ENCODE peak calls at places on chromosomes 11 and 22, in eight cellular contexts. One of them, this sample, is unnamed.

GRCh38 chr11:33670250-33671011 is 30.2 kb downstream of the C11orf91 start:
- DNase-seq in NCI-H2029: no peak
- DNase-seq in endothelial cell: no peak
- DNase-seq in OCI-LY7: no peak
- DNase-seq in NCI-H1694 treated with DMSO at 0.1 percent for 48 hours: no peak
- DNase-seq in NCI-H1092: no peak
- DNase-seq in left colon: no peak
- DNase-seq in brain microvascular endothelial cell: peak; percentile 72
- DNase-seq in this sample: peak; percentile 58

GRCh38 chr11:35141538-35141937 is 2.6 kb downstream of the CD44 start:
- DNase-seq in NCI-H2029: no peak
- DNase-seq in brain microvascular endothelial cell: no peak
- DNase-seq in left colon: peak; percentile 80
- DNase-seq in OCI-LY7: no peak
- DNase-seq in NCI-H1092: no peak
- DNase-seq in NCI-H1694 treated with DMSO at 0.1 percent for 48 hours: no peak
- DNase-seq in endothelial cell: no peak
- DNase-seq in this sample: no peak

GRCh38 chr22:38261478-38261803 is 11.4 kb downstream of the TMEM184B start:
- DNase-seq in NCI-H1092: no peak
- DNase-seq in NCI-H2029: no peak
- DNase-seq in OCI-LY7: no peak
- DNase-seq in left colon: no peak
- DNase-seq in brain microvascular endothelial cell: no peak
- DNase-seq in endothelial cell: no peak
- DNase-seq in NCI-H1694 treated with DMSO at 0.1 percent for 48 hours: no peak
- DNase-seq in this sample: no peak

GRCh38 chr11:9004310-9004945 is 627 bp upstream of the NRIP3 start:
- DNase-seq in NCI-H1694 treated with DMSO at 0.1 percent for 48 hours: no peak
- DNase-seq in NCI-H1092: peak; percentile 23
- DNase-seq in left colon: peak; percentile 25
- DNase-seq in endothelial cell: peak; percentile 22
- DNase-seq in brain microvascular endothelial cell: no peak
- DNase-seq in NCI-H2029: no peak
- DNase-seq in OCI-LY7: no peak
- DNase-seq in this sample: no peak

GRCh38 chr11:26188559-26188958 is 143.4 kb upstream of the ANO3 start:
- DNase-seq in brain microvascular endothelial cell: no peak
- DNase-seq in endothelial cell: no peak
- DNase-seq in OCI-LY7: no peak
- DNase-seq in left colon: no peak
- DNase-seq in NCI-H2029: no peak
- DNase-seq in NCI-H1694 treated with DMSO at 0.1 percent for 48 hours: no peak
- DNase-seq in NCI-H1092: no peak
- DNase-seq in this sample: no peak

GRCh38 chr11:122709042-122709760 is 53.7 kb downstream of the UBASH3B start:
- DNase-seq in endothelial cell: no peak
- DNase-seq in OCI-LY7: no peak
- DNase-seq in left colon: no peak
- DNase-seq in brain microvascular endothelial cell: peak; percentile 84
- DNase-seq in NCI-H1694 treated with DMSO at 0.1 percent for 48 hours: no peak
- DNase-seq in NCI-H1092: no peak
- DNase-seq in NCI-H2029: no peak
- DNase-seq in this sample: peak; percentile 78

GRCh38 chr11:8038811-8039529 is 42.0 kb upstream of the TUB start:
- DNase-seq in left colon: no peak
- DNase-seq in brain microvascular endothelial cell: no peak
- DNase-seq in NCI-H1694 treated with DMSO at 0.1 percent for 48 hours: no peak
- DNase-seq in NCI-H2029: no peak
- DNase-seq in OCI-LY7: no peak
- DNase-seq in NCI-H1092: no peak
- DNase-seq in endothelial cell: no peak
- DNase-seq in this sample: no peak

GRCh38 chr11:110000858-110001257 is 92.3 kb upstream of the ZC3H12C start:
- DNase-seq in NCI-H2029: no peak
- DNase-seq in endothelial cell: no peak
- DNase-seq in NCI-H1092: no peak
- DNase-seq in left colon: no peak
- DNase-seq in OCI-LY7: no peak
- DNase-seq in brain microvascular endothelial cell: peak; percentile 40
- DNase-seq in NCI-H1694 treated with DMSO at 0.1 percent for 48 hours: no peak
- DNase-seq in this sample: peak; percentile 17

GRCh38 chr11:72361321-72361720 is 73.0 kb downstream of the CLPB start:
- DNase-seq in NCI-H2029: no peak
- DNase-seq in left colon: no peak
- DNase-seq in brain microvascular endothelial cell: no peak
- DNase-seq in NCI-H1092: no peak
- DNase-seq in OCI-LY7: no peak
- DNase-seq in endothelial cell: no peak
- DNase-seq in NCI-H1694 treated with DMSO at 0.1 percent for 48 hours: no peak
- DNase-seq in this sample: no peak

GRCh38 chr11:82906236-82906635 is 4.7 kb downstream of the DDIAS start:
- DNase-seq in NCI-H1092: no peak
- DNase-seq in OCI-LY7: peak; percentile 79
- DNase-seq in endothelial cell: no peak
- DNase-seq in NCI-H2029: peak; percentile 31
- DNase-seq in brain microvascular endothelial cell: no peak
- DNase-seq in NCI-H1694 treated with DMSO at 0.1 percent for 48 hours: peak; percentile 48
- DNase-seq in left colon: no peak
- DNase-seq in this sample: peak; percentile 55

GRCh38 chr11:62132689-62133293 is 9.0 kb downstream of the INCENP start:
- DNase-seq in NCI-H2029: no peak
- DNase-seq in brain microvascular endothelial cell: no peak
- DNase-seq in OCI-LY7: no peak
- DNase-seq in left colon: no peak
- DNase-seq in NCI-H1694 treated with DMSO at 0.1 percent for 48 hours: no peak
- DNase-seq in NCI-H1092: no peak
- DNase-seq in endothelial cell: no peak
- DNase-seq in this sample: no peak

GRCh38 chr11:33976351-33977199 is 75.0 kb upstream of the CAPRIN1 start:
- DNase-seq in OCI-LY7: no peak
- DNase-seq in NCI-H1092: no peak
- DNase-seq in NCI-H1694 treated with DMSO at 0.1 percent for 48 hours: no peak
- DNase-seq in endothelial cell: no peak
- DNase-seq in brain microvascular endothelial cell: no peak
- DNase-seq in left colon: no peak
- DNase-seq in NCI-H2029: no peak
- DNase-seq in this sample: no peak

GRCh38 chr22:24170189-24170588 is 11.1 kb upstream of the SUSD2 start:
- DNase-seq in OCI-LY7: no peak
- DNase-seq in brain microvascular endothelial cell: no peak
- DNase-seq in left colon: no peak
- DNase-seq in NCI-H2029: no peak
- DNase-seq in NCI-H1092: no peak
- DNase-seq in endothelial cell: no peak
- DNase-seq in NCI-H1694 treated with DMSO at 0.1 percent for 48 hours: no peak
- DNase-seq in this sample: no peak

GRCh38 chr11:74630043-74630442 is 37.7 kb downstream of the POLD3 start:
- DNase-seq in OCI-LY7: no peak
- DNase-seq in left colon: no peak
- DNase-seq in NCI-H1694 treated with DMSO at 0.1 percent for 48 hours: no peak
- DNase-seq in NCI-H2029: no peak
- DNase-seq in endothelial cell: no peak
- DNase-seq in NCI-H1092: no peak
- DNase-seq in brain microvascular endothelial cell: no peak
- DNase-seq in this sample: no peak

GRCh38 chr11:111635706-111636045 is 33.4 kb downstream of the SIK2 start:
- DNase-seq in endothelial cell: no peak
- DNase-seq in OCI-LY7: no peak
- DNase-seq in left colon: no peak
- DNase-seq in NCI-H1092: peak; percentile 80
- DNase-seq in NCI-H1694 treated with DMSO at 0.1 percent for 48 hours: peak; percentile 44
- DNase-seq in NCI-H2029: peak; percentile 19
- DNase-seq in brain microvascular endothelial cell: peak; percentile 52
- DNase-seq in this sample: peak; percentile 89

GRCh38 chr11:121560251-121560650 is 107.5 kb upstream of the SORL1-AS1 start:
- DNase-seq in NCI-H1092: no peak
- DNase-seq in left colon: no peak
- DNase-seq in endothelial cell: no peak
- DNase-seq in NCI-H1694 treated with DMSO at 0.1 percent for 48 hours: no peak
- DNase-seq in brain microvascular endothelial cell: no peak
- DNase-seq in OCI-LY7: no peak
- DNase-seq in NCI-H2029: no peak
- DNase-seq in this sample: no peak

GRCh38 chr11:352456-353180 is 16.7 kb upstream of the B4GALNT4 start:
- DNase-seq in NCI-H1694 treated with DMSO at 0.1 percent for 48 hours: no peak
- DNase-seq in NCI-H1092: no peak
- DNase-seq in OCI-LY7: no peak
- DNase-seq in endothelial cell: no peak
- DNase-seq in left colon: no peak
- DNase-seq in NCI-H2029: no peak
- DNase-seq in brain microvascular endothelial cell: no peak
- DNase-seq in this sample: no peak

GRCh38 chr22:37427711-37428635 is 694 bp upstream of the ELFN2 start:
- DNase-seq in left colon: no peak
- DNase-seq in endothelial cell: no peak
- DNase-seq in NCI-H1694 treated with DMSO at 0.1 percent for 48 hours: no peak
- DNase-seq in NCI-H1092: no peak
- DNase-seq in brain microvascular endothelial cell: no peak
- DNase-seq in OCI-LY7: no peak
- DNase-seq in NCI-H2029: no peak
- DNase-seq in this sample: no peak

GRCh38 chr11:37378989-37379388 is 781.0 kb upstream of the RAG2 start:
- DNase-seq in endothelial cell: no peak
- DNase-seq in NCI-H2029: no peak
- DNase-seq in brain microvascular endothelial cell: no peak
- DNase-seq in OCI-LY7: no peak
- DNase-seq in NCI-H1694 treated with DMSO at 0.1 percent for 48 hours: no peak
- DNase-seq in NCI-H1092: no peak
- DNase-seq in left colon: no peak
- DNase-seq in this sample: no peak

GRCh38 chr11:38791346-38791961 is 2193.4 kb upstream of the RAG2 start:
- DNase-seq in left colon: no peak
- DNase-seq in endothelial cell: peak; percentile 39
- DNase-seq in NCI-H1092: peak; percentile 25
- DNase-seq in OCI-LY7: peak; percentile 65
- DNase-seq in brain microvascular endothelial cell: peak; percentile 66
- DNase-seq in NCI-H2029: peak; percentile 49
- DNase-seq in NCI-H1694 treated with DMSO at 0.1 percent for 48 hours: peak; percentile 22
- DNase-seq in this sample: peak; percentile 75

GRCh38 chr11:575996-576756 is at the start of gene PHRF1:
- DNase-seq in brain microvascular endothelial cell: peak; percentile 89
- DNase-seq in NCI-H1694 treated with DMSO at 0.1 percent for 48 hours: peak; percentile 88
- DNase-seq in NCI-H2029: peak; percentile 87
- DNase-seq in OCI-LY7: peak; percentile 95
- DNase-seq in endothelial cell: peak; percentile 91
- DNase-seq in left colon: peak; percentile 97
- DNase-seq in NCI-H1092: peak; percentile 89
- DNase-seq in this sample: peak; percentile 96

GRCh38 chr11:9773524-9773923 is 109.6 kb downstream of the SWAP70 start:
- DNase-seq in left colon: no peak
- DNase-seq in NCI-H2029: no peak
- DNase-seq in NCI-H1092: no peak
- DNase-seq in endothelial cell: no peak
- DNase-seq in OCI-LY7: no peak
- DNase-seq in brain microvascular endothelial cell: no peak
- DNase-seq in NCI-H1694 treated with DMSO at 0.1 percent for 48 hours: no peak
- DNase-seq in this sample: no peak

GRCh38 chr11:57399221-57399620 is 8.8 kb upstream of the PRG2 start:
- DNase-seq in NCI-H1694 treated with DMSO at 0.1 percent for 48 hours: no peak
- DNase-seq in NCI-H1092: no peak
- DNase-seq in NCI-H2029: no peak
- DNase-seq in brain microvascular endothelial cell: no peak
- DNase-seq in OCI-LY7: no peak
- DNase-seq in left colon: no peak
- DNase-seq in endothelial cell: no peak
- DNase-seq in this sample: peak; percentile 52

GRCh38 chr22:47173535-47174021 is 411.1 kb downstream of the TBC1D22A start:
- DNase-seq in NCI-H2029: no peak
- DNase-seq in OCI-LY7: no peak
- DNase-seq in NCI-H1092: no peak
- DNase-seq in left colon: peak; percentile 4
- DNase-seq in NCI-H1694 treated with DMSO at 0.1 percent for 48 hours: no peak
- DNase-seq in brain microvascular endothelial cell: no peak
- DNase-seq in endothelial cell: no peak
- DNase-seq in this sample: no peak

GRCh38 chr11:117096140-117096972 is 1.9 kb downstream of the SIK3 start:
- DNase-seq in NCI-H1092: no peak
- DNase-seq in brain microvascular endothelial cell: no peak
- DNase-seq in endothelial cell: no peak
- DNase-seq in left colon: peak; percentile 25
- DNase-seq in OCI-LY7: peak; percentile 75
- DNase-seq in NCI-H2029: no peak
- DNase-seq in NCI-H1694 treated with DMSO at 0.1 percent for 48 hours: no peak
- DNase-seq in this sample: no peak

GRCh38 chr11:34936945-34937344 is 20.5 kb downstream of the PDHX start:
- DNase-seq in left colon: no peak
- DNase-seq in NCI-H2029: no peak
- DNase-seq in NCI-H1092: no peak
- DNase-seq in endothelial cell: no peak
- DNase-seq in brain microvascular endothelial cell: no peak
- DNase-seq in OCI-LY7: no peak
- DNase-seq in NCI-H1694 treated with DMSO at 0.1 percent for 48 hours: no peak
- DNase-seq in this sample: no peak

GRCh38 chr22:39332441-39333064 is 13.1 kb upstream of the RPL3 start:
- DNase-seq in endothelial cell: no peak
- DNase-seq in brain microvascular endothelial cell: no peak
- DNase-seq in left colon: no peak
- DNase-seq in NCI-H1092: no peak
- DNase-seq in NCI-H2029: no peak
- DNase-seq in OCI-LY7: no peak
- DNase-seq in NCI-H1694 treated with DMSO at 0.1 percent for 48 hours: no peak
- DNase-seq in this sample: no peak

GRCh38 chr11:125408281-125408680 is 87.8 kb downstream of the FEZ1 start:
- DNase-seq in NCI-H1694 treated with DMSO at 0.1 percent for 48 hours: no peak
- DNase-seq in NCI-H1092: no peak
- DNase-seq in left colon: no peak
- DNase-seq in OCI-LY7: no peak
- DNase-seq in NCI-H2029: no peak
- DNase-seq in endothelial cell: no peak
- DNase-seq in brain microvascular endothelial cell: no peak
- DNase-seq in this sample: no peak

GRCh38 chr22:19717181-19717580 is 2.9 kb downstream of the SEPTIN5 start:
- DNase-seq in endothelial cell: no peak
- DNase-seq in left colon: no peak
- DNase-seq in NCI-H2029: no peak
- DNase-seq in brain microvascular endothelial cell: no peak
- DNase-seq in NCI-H1694 treated with DMSO at 0.1 percent for 48 hours: no peak
- DNase-seq in NCI-H1092: no peak
- DNase-seq in OCI-LY7: no peak
- DNase-seq in this sample: no peak

GRCh38 chr11:134730096-134730495 is 318.1 kb upstream of the B3GAT1 start:
- DNase-seq in left colon: no peak
- DNase-seq in NCI-H1092: no peak
- DNase-seq in NCI-H2029: no peak
- DNase-seq in NCI-H1694 treated with DMSO at 0.1 percent for 48 hours: no peak
- DNase-seq in OCI-LY7: no peak
- DNase-seq in brain microvascular endothelial cell: no peak
- DNase-seq in endothelial cell: no peak
- DNase-seq in this sample: no peak